ENCODE peak calls at places on chromosomes 3 and 15, in four cellular contexts. J is transverse colon, F is GDM1, P is EL. Y is an unnamed sample.
A peak's percentile ranks its signal among the peaks of the same experiment; 100 is the strongest.

GRCh38 chr15:41309226-41309905 is 23.0 kb downstream of the OIP5 start:
- DNase-seq in P (no peak), F (no peak), J (no peak), Y (no peak)

GRCh38 chr15:33994005-33994615 is 25.8 kb downstream of the CHRM5 start:
- DNase-seq in P (peak; percentile 26), F (peak; percentile 5), J (no peak), Y (no peak)

GRCh38 chr15:45704329-45705249 is 69.8 kb downstream of the SQOR start:
- DNase-seq in J (peak; percentile 18), F (no peak), P (peak; percentile 40), Y (peak; percentile 52)

GRCh38 chr3:127589600-127590281 is 792 bp downstream of the TPRA1 start:
- DNase-seq in J (peak; percentile 19), F (no peak), P (peak; percentile 23), Y (no peak)

GRCh38 chr3:137509354-137510045 is 254.6 kb upstream of the SOX14 start:
- DNase-seq in F (no peak), P (no peak), J (no peak), Y (peak; percentile 7)

GRCh38 chr3:178392553-178392952 is 143.7 kb upstream of the KCNMB2 start:
- DNase-seq in F (no peak), J (no peak), P (peak; percentile 70), Y (no peak)

GRCh38 chr15:39685367-39685766 is 97.3 kb downstream of the FSIP1 start:
- DNase-seq in P (no peak), F (no peak), J (no peak), Y (no peak)

GRCh38 chr3:172003146-172003545 is 36.2 kb upstream of the FNDC3B start:
- DNase-seq in P (no peak), F (no peak), J (no peak), Y (no peak)

GRCh38 chr3:23553353-23553752 is 252.4 kb upstream of the UBE2E1 start:
- DNase-seq in F (no peak), J (no peak), P (no peak), Y (no peak)

GRCh38 chr3:142507241-142507640 is 59.4 kb upstream of the XRN1 start:
- DNase-seq in P (peak; percentile 39), F (no peak), J (no peak), Y (no peak)

GRCh38 chr15:47756872-47757271 is 39.6 kb downstream of the SEMA6D start:
- DNase-seq in P (peak; percentile 83), J (peak; percentile 51), F (no peak), Y (no peak)

GRCh38 chr3:141345951-141346817 is 22.1 kb upstream of the ZBTB38 start:
- DNase-seq in J (peak; percentile 47), P (no peak), F (no peak), Y (no peak)

Y was measured in SK-N-SH.